ENCODE peak calls at places on chromosomes 5 and 9, in nine cellular contexts. One of them, this sample, is unnamed.

GRCh38 chr5:118060833-118061232 is 927.5 kb downstream of the DTWD2 start:
- DNase-seq in activated CD8-positive, alpha-beta memory T cell treated with anti-CD3 and anti-CD28 coated beads for 1 hour: no peak
- DNase-seq in aorta: no peak
- DNase-seq in brain microvascular endothelial cell: no peak
- DNase-seq in NCI-H146: no peak
- DNase-seq in colonic mucosa: no peak
- DNase-seq in GM03348: no peak
- DNase-seq in immature natural killer cell: no peak
- DNase-seq in NCI-H1105: no peak
- DNase-seq in this sample: no peak

GRCh38 chr9:116901260-116901659 is 214.2 kb downstream of the TRIM32 start:
- DNase-seq in NCI-H146: no peak
- DNase-seq in brain microvascular endothelial cell: no peak
- DNase-seq in activated CD8-positive, alpha-beta memory T cell treated with anti-CD3 and anti-CD28 coated beads for 1 hour: no peak
- DNase-seq in colonic mucosa: no peak
- DNase-seq in GM03348: no peak
- DNase-seq in aorta: no peak
- DNase-seq in NCI-H1105: no peak
- DNase-seq in immature natural killer cell: no peak
- DNase-seq in this sample: no peak

GRCh38 chr5:108788142-108788541 is 40.4 kb downstream of the FER start:
- DNase-seq in NCI-H1105: no peak
- DNase-seq in GM03348: no peak
- DNase-seq in aorta: peak; percentile 79
- DNase-seq in activated CD8-positive, alpha-beta memory T cell treated with anti-CD3 and anti-CD28 coated beads for 1 hour: no peak
- DNase-seq in brain microvascular endothelial cell: no peak
- DNase-seq in colonic mucosa: no peak
- DNase-seq in NCI-H146: no peak
- DNase-seq in immature natural killer cell: no peak
- DNase-seq in this sample: no peak

GRCh38 chr5:172662596-172662995 is 21.5 kb downstream of the NEURL1B start:
- DNase-seq in brain microvascular endothelial cell: no peak
- DNase-seq in activated CD8-positive, alpha-beta memory T cell treated with anti-CD3 and anti-CD28 coated beads for 1 hour: no peak
- DNase-seq in aorta: no peak
- DNase-seq in GM03348: no peak
- DNase-seq in NCI-H146: no peak
- DNase-seq in colonic mucosa: no peak
- DNase-seq in NCI-H1105: no peak
- DNase-seq in immature natural killer cell: no peak
- DNase-seq in this sample: no peak

GRCh38 chr5:73764586-73764985 is 138.6 kb downstream of the ARHGEF28 start:
- DNase-seq in aorta: no peak
- DNase-seq in immature natural killer cell: no peak
- DNase-seq in activated CD8-positive, alpha-beta memory T cell treated with anti-CD3 and anti-CD28 coated beads for 1 hour: no peak
- DNase-seq in NCI-H146: no peak
- DNase-seq in GM03348: peak; percentile 37
- DNase-seq in NCI-H1105: no peak
- DNase-seq in colonic mucosa: no peak
- DNase-seq in brain microvascular endothelial cell: peak; percentile 70
- DNase-seq in this sample: no peak

GRCh38 chr9:87213948-87214347 is 266.6 kb upstream of the GAS1 start:
- DNase-seq in activated CD8-positive, alpha-beta memory T cell treated with anti-CD3 and anti-CD28 coated beads for 1 hour: no peak
- DNase-seq in aorta: no peak
- DNase-seq in colonic mucosa: no peak
- DNase-seq in immature natural killer cell: no peak
- DNase-seq in NCI-H146: no peak
- DNase-seq in GM03348: no peak
- DNase-seq in NCI-H1105: no peak
- DNase-seq in brain microvascular endothelial cell: peak; percentile 73
- DNase-seq in this sample: no peak

GRCh38 chr5:66661149-66661548 is 65.0 kb downstream of the MAST4 start:
- DNase-seq in NCI-H146: peak; percentile 58
- DNase-seq in activated CD8-positive, alpha-beta memory T cell treated with anti-CD3 and anti-CD28 coated beads for 1 hour: no peak
- DNase-seq in aorta: peak; percentile 54
- DNase-seq in NCI-H1105: no peak
- DNase-seq in colonic mucosa: peak; percentile 21
- DNase-seq in immature natural killer cell: no peak
- DNase-seq in GM03348: peak; percentile 75
- DNase-seq in brain microvascular endothelial cell: peak; percentile 18
- DNase-seq in this sample: no peak

GRCh38 chr9:110891760-110892159 is 146.5 kb downstream of the LPAR1 start:
- DNase-seq in activated CD8-positive, alpha-beta memory T cell treated with anti-CD3 and anti-CD28 coated beads for 1 hour: no peak
- DNase-seq in NCI-H1105: no peak
- DNase-seq in colonic mucosa: no peak
- DNase-seq in NCI-H146: no peak
- DNase-seq in immature natural killer cell: no peak
- DNase-seq in aorta: no peak
- DNase-seq in brain microvascular endothelial cell: no peak
- DNase-seq in GM03348: peak; percentile 36
- DNase-seq in this sample: no peak

GRCh38 chr9:5489630-5490484 is 20.5 kb upstream of the PDCD1LG2 start:
- DNase-seq in NCI-H146: no peak
- DNase-seq in activated CD8-positive, alpha-beta memory T cell treated with anti-CD3 and anti-CD28 coated beads for 1 hour: no peak
- DNase-seq in colonic mucosa: no peak
- DNase-seq in aorta: no peak
- DNase-seq in GM03348: no peak
- DNase-seq in brain microvascular endothelial cell: no peak
- DNase-seq in NCI-H1105: no peak
- DNase-seq in immature natural killer cell: no peak
- DNase-seq in this sample: no peak

GRCh38 chr9:82117025-82117424 is 128.5 kb downstream of the SPATA31D1 start:
- DNase-seq in brain microvascular endothelial cell: no peak
- DNase-seq in immature natural killer cell: no peak
- DNase-seq in colonic mucosa: no peak
- DNase-seq in activated CD8-positive, alpha-beta memory T cell treated with anti-CD3 and anti-CD28 coated beads for 1 hour: no peak
- DNase-seq in NCI-H146: peak; percentile 6
- DNase-seq in aorta: no peak
- DNase-seq in NCI-H1105: peak; percentile 7
- DNase-seq in GM03348: peak; percentile 33
- DNase-seq in this sample: no peak

GRCh38 chr9:123329329-123329955 is 26.6 kb upstream of the CRB2 start:
- DNase-seq in immature natural killer cell: no peak
- DNase-seq in activated CD8-positive, alpha-beta memory T cell treated with anti-CD3 and anti-CD28 coated beads for 1 hour: no peak
- DNase-seq in NCI-H1105: no peak
- DNase-seq in brain microvascular endothelial cell: no peak
- DNase-seq in NCI-H146: no peak
- DNase-seq in GM03348: no peak
- DNase-seq in colonic mucosa: peak; percentile 89
- DNase-seq in aorta: peak; percentile 69
- DNase-seq in this sample: no peak

This sample was measured in T-helper 17 cell.